ENCODE peak calls at places on chromosome X, in eight cellular contexts. Q is breast epithelium, W is lower lobe of right lung, B is sigmoid colon, J is uterus, L is mesendoderm, Y is RWPE1, F is H9. H is an unnamed sample.

GRCh38 chrX:117002981-117003380 is 540.2 kb upstream of the CT83 start:
- DNase-seq in F (no peak), Y (no peak), B (no peak), L (no peak), W (no peak), Q (no peak), J (no peak), H (no peak)

GRCh38 chrX:65846974-65847373 is 179.5 kb downstream of the MSN start:
- DNase-seq in L (no peak), F (no peak), Q (no peak), B (no peak), Y (peak), J (no peak), W (no peak), H (peak)

GRCh38 chrX:118272237-118272636 is 73.7 kb upstream of the WDR44 start:
- DNase-seq in F (no peak), J (no peak), W (no peak), Q (no peak), B (no peak), Y (peak), L (no peak), H (no peak)

GRCh38 chrX:93177930-93178329 is 495.4 kb downstream of the NAP1L3 start:
- DNase-seq in B (no peak), W (no peak), J (no peak), F (no peak), L (no peak), Q (no peak), Y (no peak), H (no peak)

GRCh38 chrX:40465735-40466551 is 114.8 kb upstream of the ATP6AP2 start:
- DNase-seq in L (no peak), F (no peak), W (no peak), J (no peak), Y (no peak), Q (no peak), B (no peak), H (no peak)

GRCh38 chrX:146264763-146265375 is 447.2 kb downstream of the SLITRK2 start:
- DNase-seq in F (no peak), J (no peak), W (no peak), Q (no peak), B (no peak), Y (no peak), L (no peak), H (no peak)

GRCh38 chrX:131987252-131987651 is 35.9 kb upstream of the STK26 start:
- DNase-seq in F (no peak), W (no peak), L (no peak), J (no peak), Y (no peak), Q (no peak), B (no peak), H (no peak)

GRCh38 chrX:49071877-49072711 is 1.7 kb downstream of the PRAF2 start:
- DNase-seq in W (peak), F (peak), Y (no peak), L (peak), B (peak), J (peak), Q (peak), H (no peak)

GRCh38 chrX:71106427-71106826 is at the start of gene CXorf65:
- DNase-seq in F (no peak), L (no peak), B (no peak), Y (no peak), W (no peak), J (no peak), Q (no peak), H (no peak)

GRCh38 chrX:71105638-71106037 is 902 bp downstream of the CXorf65 start:
- DNase-seq in B (no peak), W (no peak), L (no peak), F (no peak), J (no peak), Y (no peak), Q (no peak), H (no peak)

GRCh38 chrX:71107762-71108360 is 1.3 kb upstream of the CXorf65 start:
- DNase-seq in J (no peak), Q (no peak), W (no peak), B (no peak), F (no peak), Y (no peak), L (no peak), H (no peak)

GRCh38 chrX:71103110-71103983 is 3.2 kb downstream of the CXorf65 start:
- DNase-seq in Q (no peak), B (peak), J (no peak), F (peak), W (peak), L (peak), Y (no peak), H (no peak)

GRCh38 chrX:71107245-71107644 is 705 bp upstream of the CXorf65 start:
- DNase-seq in B (no peak), W (no peak), L (no peak), Q (no peak), F (no peak), Y (no peak), J (no peak), H (no peak)
- H3K27ac ChIP-seq in B (no peak), W (no peak), L (no peak), Q (no peak), F (no peak), Y (no peak), J (no peak), H (no peak)

GRCh38 chrX:68693481-68694410 is 46.3 kb downstream of the STARD8 start:
- DNase-seq in J (peak), F (peak), B (peak), Q (peak), Y (peak), W (peak), L (peak), H (no peak)
- H3K27ac ChIP-seq in J (peak), F (no peak), B (peak), Q (peak), Y (no peak), W (peak), L (no peak), H (peak)

GRCh38 chrX:13694359-13694758 is 5.4 kb downstream of the RAB9A start:
- DNase-seq in Q (no peak), Y (no peak), L (no peak), J (no peak), W (no peak), B (no peak), F (no peak), H (no peak)
- H3K27ac ChIP-seq in Q (peak), Y (no peak), L (no peak), J (peak), W (no peak), B (no peak), F (no peak), H (peak)

GRCh38 chrX:154380787-154381186 is 1.7 kb downstream of the EMD start:
- DNase-seq in J (no peak), W (no peak), Q (no peak), F (no peak), L (no peak), B (no peak), Y (no peak), H (no peak)
- H3K27ac ChIP-seq in J (peak), W (no peak), Q (peak), F (peak), L (no peak), B (peak), Y (peak), H (peak)

DNA sequence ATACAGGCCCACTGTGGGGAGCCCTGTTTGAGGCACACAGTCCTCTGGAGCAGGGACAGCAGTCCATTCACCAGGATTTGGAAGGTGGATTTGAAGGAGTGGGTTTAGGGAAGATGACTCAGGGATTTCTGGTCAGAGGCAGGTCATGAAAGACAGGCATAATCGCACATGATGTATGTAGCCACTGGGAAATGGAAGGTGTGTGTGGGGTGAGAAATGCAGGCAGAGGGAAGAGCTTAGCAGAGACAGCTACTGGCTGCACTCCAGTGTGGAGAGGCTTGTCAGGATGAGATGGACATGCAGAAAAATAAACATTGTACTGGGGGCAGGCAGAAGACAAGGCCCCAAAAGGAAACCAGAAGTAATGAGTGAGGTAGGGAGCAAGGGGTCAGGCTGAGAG is 85.2 kb upstream of the STS start:
- DNase-seq in B (no peak), W (no peak), J (no peak), F (no peak), Y (no peak), Q (no peak), L (no peak), H (no peak)
- H3K27ac ChIP-seq in B (no peak), W (no peak), J (no peak), F (no peak), Y (no peak), Q (no peak), L (no peak), H (no peak)

GRCh38 chrX:29965634-29966033 is 249.7 kb upstream of the MAGEB2 start:
- DNase-seq in Y (no peak), F (no peak), Q (no peak), B (no peak), W (no peak), J (no peak), L (no peak), H (no peak)
- H3K27ac ChIP-seq in Y (no peak), F (no peak), Q (no peak), B (no peak), W (no peak), J (no peak), L (no peak), H (no peak)

DNA sequence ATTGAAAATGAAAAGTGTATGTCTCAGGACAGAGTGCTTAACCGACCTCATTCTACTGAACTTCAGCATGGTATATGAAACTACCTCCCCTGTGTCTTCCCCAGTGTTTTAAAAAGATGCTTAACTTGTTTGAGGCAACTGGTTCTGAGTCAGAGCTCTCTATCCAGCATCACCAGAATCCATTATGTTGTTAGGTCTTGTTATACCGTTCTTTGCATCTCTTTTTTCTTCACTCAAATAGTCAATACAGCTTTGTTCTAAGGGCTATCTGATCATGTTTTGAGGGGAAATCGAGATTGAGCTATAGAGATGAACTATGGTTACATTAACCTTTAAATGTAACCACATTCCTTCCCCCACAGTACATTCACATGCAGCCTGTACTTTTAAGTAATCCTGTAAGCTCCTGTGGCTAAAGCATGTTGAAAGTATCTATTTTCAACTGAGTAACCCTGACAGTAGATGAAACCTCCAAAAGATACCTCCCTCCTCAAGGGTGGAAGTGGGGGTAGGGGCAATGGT is 514.4 kb downstream of the RPA4 start:
- DNase-seq in J (no peak), B (no peak), Q (no peak), F (no peak), Y (no peak), L (no peak), W (no peak), H (no peak)
- H3K27ac ChIP-seq in J (no peak), B (no peak), Q (no peak), F (no peak), Y (no peak), L (no peak), W (no peak), H (no peak)

DNA sequence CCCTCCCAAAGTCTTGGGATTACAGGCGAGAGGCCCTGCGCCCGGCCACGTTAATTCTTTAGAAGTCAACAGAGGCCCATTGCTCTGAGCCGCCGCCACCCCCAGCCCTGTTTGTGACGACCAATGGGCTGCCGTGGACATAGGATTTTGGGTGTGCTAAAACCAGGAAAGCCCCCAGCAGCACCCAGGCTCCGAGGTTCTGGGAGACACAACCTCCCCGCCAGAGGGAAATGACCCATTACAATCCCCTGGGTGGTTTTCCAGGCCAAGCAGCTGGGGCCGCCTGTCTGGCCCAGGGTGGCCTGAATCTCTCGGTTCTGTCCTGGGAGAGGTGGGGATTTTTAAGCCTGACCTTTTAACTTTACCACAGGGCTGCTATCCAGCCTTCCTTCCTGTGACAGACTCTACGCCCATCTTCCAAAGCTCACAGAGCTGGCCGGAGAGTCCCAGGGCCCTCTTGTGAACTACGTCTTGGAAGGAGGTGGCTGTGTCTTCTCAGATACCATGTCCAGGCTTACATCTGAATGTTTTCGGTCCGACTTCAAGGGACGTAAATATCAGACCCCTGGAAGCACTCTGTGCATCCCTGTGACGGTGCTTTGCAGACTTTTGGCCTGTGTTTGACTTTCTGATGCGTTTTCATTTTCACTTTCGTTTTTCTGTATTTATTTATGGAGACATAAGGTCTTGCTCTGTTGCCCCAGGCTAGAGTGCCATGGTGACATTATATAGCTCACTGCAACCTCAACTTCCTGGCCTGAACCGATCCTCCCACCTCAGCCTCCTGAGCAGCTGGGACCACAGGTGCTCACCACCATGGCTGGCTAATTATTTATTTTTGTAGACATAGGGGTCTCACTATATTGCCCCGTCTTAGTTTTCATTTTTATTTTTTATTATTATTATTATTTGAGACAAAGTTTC is 36.0 kb downstream of the P2RY8 start:
- DNase-seq in Y (no peak), L (no peak), J (no peak), Q (no peak), W (no peak), F (no peak), B (no peak), H (peak)
- H3K27ac ChIP-seq in Y (no peak), L (no peak), J (peak), Q (no peak), W (peak), F (no peak), B (no peak), H (peak)

H was measured in esophagus muscularis mucosa.